ENCODE peak calls at places on chromosomes 16 and 17, in nine cellular contexts. Q, U, W, A, E, I, G, L and N are unnamed samples.

GRCh38 chr16:17457513-17457912 is 13.2 kb downstream of the XYLT1 start:
- DNase-seq in Q (no peak), U (no peak), W (no peak), A (no peak), E (no peak), I (no peak), G (no peak), L (no peak), N (no peak)

GRCh38 chr17:34275881-34276280 is 5.9 kb downstream of the CCL7 start:
- DNase-seq in Q (no peak), U (no peak), W (no peak), A (no peak), E (peak; percentile 50), I (no peak), G (peak; percentile 92), L (no peak), N (no peak)

GRCh38 chr16:17101646-17102045 is 369.1 kb downstream of the XYLT1 start:
- DNase-seq in Q (no peak), U (no peak), W (no peak), A (no peak), E (no peak), I (no peak), G (no peak), L (no peak), N (no peak)

GRCh38 chr17:75231741-75232464 is 26.4 kb downstream of the NUP85 start:
- DNase-seq in Q (no peak), U (no peak), W (no peak), A (no peak), E (no peak), I (no peak), G (no peak), L (no peak), N (no peak)

GRCh38 chr17:74531231-74531761 is at the start of gene CD300LB:
- DNase-seq in Q (no peak), U (no peak), W (no peak), A (no peak), E (no peak), I (no peak), G (no peak), L (peak; percentile 36), N (peak; percentile 63)

GRCh38 chr17:60006160-60006559 is 41.6 kb upstream of the RNFT1 start:
- DNase-seq in Q (no peak), U (no peak), W (no peak), A (no peak), E (peak; percentile 0), I (no peak), G (no peak), L (no peak), N (no peak)

GRCh38 chr17:28985950-28986713 is 19.7 kb downstream of the SEZ6 start:
- DNase-seq in Q (peak; percentile 70), U (no peak), W (no peak), A (no peak), E (no peak), I (no peak), G (no peak), L (no peak), N (no peak)

GRCh38 chr17:31385428-31386285 is 5.8 kb upstream of the RAB11FIP4 start:
- DNase-seq in Q (no peak), U (no peak), W (no peak), A (no peak), E (no peak), I (no peak), G (no peak), L (no peak), N (no peak)

GRCh38 chr17:8155341-8156173 is 3.4 kb upstream of the PER1 start:
- DNase-seq in Q (no peak), U (no peak), W (no peak), A (no peak), E (no peak), I (no peak), G (no peak), L (peak; percentile 76), N (no peak)

GRCh38 chr16:64092284-64092683 is 1029.6 kb downstream of the CDH11 start:
- DNase-seq in Q (no peak), U (no peak), W (no peak), A (no peak), E (peak; percentile 36), I (peak; percentile 26), G (no peak), L (no peak), N (no peak)

GRCh38 chr17:42484304-42484703 is 25.6 kb downstream of the ATP6V0A1 start:
- DNase-seq in Q (no peak), U (peak; percentile 26), W (peak; percentile 66), A (no peak), E (no peak), I (no peak), G (no peak), L (no peak), N (no peak)

GRCh38 chr16:51180719-51181494 is 29.8 kb upstream of the SALL1 start:
- DNase-seq in Q (no peak), U (no peak), W (no peak), A (no peak), E (no peak), I (no peak), G (no peak), L (no peak), N (no peak)

GRCh38 chr16:67781548-67781921 is 24.8 kb downstream of the RANBP10 start:
- DNase-seq in Q (no peak), U (no peak), W (no peak), A (no peak), E (no peak), I (no peak), G (no peak), L (no peak), N (no peak)

GRCh38 chr17:58156839-58157803 is 8.9 kb downstream of the OR4D1 start:
- DNase-seq in Q (no peak), U (peak; percentile 27), W (peak; percentile 38), A (no peak), E (no peak), I (peak; percentile 10), G (no peak), L (no peak), N (no peak)